ENCODE peak calls at places on chromosomes 4 and X, in nine cellular contexts. One of them, this sample, is unnamed.

GRCh38 chr4:25928320-25928955 is 14.4 kb downstream of the SMIM20 start:
- DNase-seq in cardiac muscle cell: no peak
- DNase-seq in mucosa of descending colon: no peak
- DNase-seq in mammary epithelial cell: no peak
- DNase-seq in fibroblast of mammary gland: no peak
- DNase-seq in breast epithelium: no peak
- DNase-seq in lower leg skin: no peak
- DNase-seq in foreskin fibroblast: no peak
- DNase-seq in cardiac fibroblast: no peak
- DNase-seq in this sample: no peak

GRCh38 chr4:185256444-185256843 is 47.0 kb downstream of the SNX25 start:
- DNase-seq in breast epithelium: no peak
- DNase-seq in mammary epithelial cell: peak; percentile 65
- DNase-seq in mucosa of descending colon: no peak
- DNase-seq in cardiac muscle cell: no peak
- DNase-seq in foreskin fibroblast: peak; percentile 66
- DNase-seq in fibroblast of mammary gland: peak; percentile 81
- DNase-seq in lower leg skin: no peak
- DNase-seq in cardiac fibroblast: peak; percentile 91
- DNase-seq in this sample: no peak

GRCh38 chrX:105552395-105552794 is 269.9 kb upstream of the NRK start:
- DNase-seq in mucosa of descending colon: no peak
- DNase-seq in breast epithelium: no peak
- DNase-seq in foreskin fibroblast: peak; percentile 61
- DNase-seq in fibroblast of mammary gland: peak; percentile 76
- DNase-seq in mammary epithelial cell: peak; percentile 94
- DNase-seq in cardiac fibroblast: peak; percentile 83
- DNase-seq in lower leg skin: no peak
- DNase-seq in cardiac muscle cell: no peak
- DNase-seq in this sample: no peak

GRCh38 chr4:148415500-148415899 is 26.7 kb downstream of the NR3C2 start:
- DNase-seq in fibroblast of mammary gland: peak; percentile 12
- DNase-seq in mucosa of descending colon: no peak
- DNase-seq in cardiac muscle cell: no peak
- DNase-seq in cardiac fibroblast: peak; percentile 42
- DNase-seq in breast epithelium: no peak
- DNase-seq in lower leg skin: no peak
- DNase-seq in mammary epithelial cell: no peak
- DNase-seq in foreskin fibroblast: peak; percentile 15
- DNase-seq in this sample: no peak

GRCh38 chrX:53077207-53078197 is 4.7 kb upstream of the TSPYL2 start:
- DNase-seq in lower leg skin: no peak
- DNase-seq in cardiac muscle cell: no peak
- DNase-seq in cardiac fibroblast: no peak
- DNase-seq in mammary epithelial cell: no peak
- DNase-seq in fibroblast of mammary gland: no peak
- DNase-seq in breast epithelium: no peak
- DNase-seq in mucosa of descending colon: no peak
- DNase-seq in foreskin fibroblast: no peak
- DNase-seq in this sample: no peak

GRCh38 chrX:152635941-152636340 is 1.8 kb upstream of the GABRQ start:
- DNase-seq in foreskin fibroblast: peak; percentile 74
- DNase-seq in breast epithelium: no peak
- DNase-seq in mammary epithelial cell: peak; percentile 23
- DNase-seq in cardiac muscle cell: peak; percentile 58
- DNase-seq in mucosa of descending colon: no peak
- DNase-seq in lower leg skin: no peak
- DNase-seq in cardiac fibroblast: peak; percentile 70
- DNase-seq in fibroblast of mammary gland: peak; percentile 65
- DNase-seq in this sample: peak; percentile 1

GRCh38 chrX:2627272-2627867 is 63.7 kb upstream of the CD99 start:
- DNase-seq in lower leg skin: no peak
- DNase-seq in cardiac muscle cell: peak; percentile 68
- DNase-seq in mucosa of descending colon: no peak
- DNase-seq in foreskin fibroblast: peak; percentile 30
- DNase-seq in mammary epithelial cell: peak; percentile 16
- DNase-seq in cardiac fibroblast: peak; percentile 61
- DNase-seq in fibroblast of mammary gland: peak; percentile 46
- DNase-seq in breast epithelium: no peak
- DNase-seq in this sample: no peak

GRCh38 chr4:97235516-97235915 is 907.8 kb downstream of the STPG2 start:
- DNase-seq in mucosa of descending colon: no peak
- DNase-seq in fibroblast of mammary gland: no peak
- DNase-seq in breast epithelium: no peak
- DNase-seq in cardiac muscle cell: no peak
- DNase-seq in cardiac fibroblast: no peak
- DNase-seq in lower leg skin: no peak
- DNase-seq in foreskin fibroblast: no peak
- DNase-seq in mammary epithelial cell: no peak
- DNase-seq in this sample: no peak

GRCh38 chr4:101158136-101158485 is 189.2 kb downstream of the PPP3CA start:
- DNase-seq in mucosa of descending colon: no peak
- DNase-seq in foreskin fibroblast: peak; percentile 46
- DNase-seq in fibroblast of mammary gland: peak; percentile 64
- DNase-seq in cardiac muscle cell: no peak
- DNase-seq in breast epithelium: no peak
- DNase-seq in lower leg skin: no peak
- DNase-seq in mammary epithelial cell: no peak
- DNase-seq in cardiac fibroblast: peak; percentile 62
- DNase-seq in this sample: no peak

GRCh38 chr4:46389301-46389761 is 597 bp downstream of the GABRA2 start:
- DNase-seq in mucosa of descending colon: peak; percentile 63
- DNase-seq in lower leg skin: no peak
- DNase-seq in breast epithelium: no peak
- DNase-seq in cardiac fibroblast: peak; percentile 8
- DNase-seq in foreskin fibroblast: no peak
- DNase-seq in cardiac muscle cell: peak; percentile 62
- DNase-seq in fibroblast of mammary gland: no peak
- DNase-seq in mammary epithelial cell: peak; percentile 30
- DNase-seq in this sample: no peak

GRCh38 chr4:185013715-185014114 is 4.6 kb upstream of the HELT start:
- DNase-seq in cardiac muscle cell: no peak
- DNase-seq in cardiac fibroblast: no peak
- DNase-seq in lower leg skin: no peak
- DNase-seq in mammary epithelial cell: no peak
- DNase-seq in mucosa of descending colon: no peak
- DNase-seq in fibroblast of mammary gland: no peak
- DNase-seq in breast epithelium: no peak
- DNase-seq in foreskin fibroblast: peak; percentile 10
- DNase-seq in this sample: no peak

GRCh38 chrX:153981771-153982533 is 9.4 kb downstream of the TMEM187 start:
- DNase-seq in cardiac muscle cell: no peak
- DNase-seq in mammary epithelial cell: no peak
- DNase-seq in cardiac fibroblast: no peak
- DNase-seq in foreskin fibroblast: peak; percentile 58
- DNase-seq in fibroblast of mammary gland: peak; percentile 40
- DNase-seq in breast epithelium: no peak
- DNase-seq in lower leg skin: peak; percentile 87
- DNase-seq in mucosa of descending colon: peak; percentile 80
- DNase-seq in this sample: no peak

GRCh38 chr4:28167411-28167810 is 1306.8 kb downstream of the STIM2 start:
- DNase-seq in mucosa of descending colon: no peak
- DNase-seq in mammary epithelial cell: peak; percentile 86
- DNase-seq in lower leg skin: no peak
- DNase-seq in breast epithelium: no peak
- DNase-seq in cardiac fibroblast: no peak
- DNase-seq in fibroblast of mammary gland: no peak
- DNase-seq in foreskin fibroblast: no peak
- DNase-seq in cardiac muscle cell: no peak
- DNase-seq in this sample: no peak

GRCh38 chr4:89737888-89738287 is 99.1 kb downstream of the SNCA start:
- DNase-seq in lower leg skin: no peak
- DNase-seq in breast epithelium: no peak
- DNase-seq in mucosa of descending colon: no peak
- DNase-seq in fibroblast of mammary gland: peak; percentile 32
- DNase-seq in cardiac fibroblast: no peak
- DNase-seq in mammary epithelial cell: peak; percentile 58
- DNase-seq in foreskin fibroblast: peak; percentile 63
- DNase-seq in cardiac muscle cell: no peak
- DNase-seq in this sample: no peak

GRCh38 chr4:32462944-32463343 is 1742.8 kb downstream of the PCDH7 start:
- DNase-seq in mucosa of descending colon: no peak
- DNase-seq in lower leg skin: no peak
- DNase-seq in foreskin fibroblast: peak; percentile 54
- DNase-seq in breast epithelium: no peak
- DNase-seq in mammary epithelial cell: no peak
- DNase-seq in cardiac muscle cell: no peak
- DNase-seq in fibroblast of mammary gland: peak; percentile 38
- DNase-seq in cardiac fibroblast: peak; percentile 34
- DNase-seq in this sample: no peak

GRCh38 chr4:150461957-150462356 is 120.0 kb upstream of the MAB21L2 start:
- DNase-seq in cardiac fibroblast: no peak
- DNase-seq in breast epithelium: no peak
- DNase-seq in mammary epithelial cell: no peak
- DNase-seq in foreskin fibroblast: no peak
- DNase-seq in cardiac muscle cell: no peak
- DNase-seq in lower leg skin: no peak
- DNase-seq in fibroblast of mammary gland: no peak
- DNase-seq in mucosa of descending colon: no peak
- DNase-seq in this sample: no peak

GRCh38 chr4:21113496-21114213 is 413.4 kb downstream of the PACRGL start:
- DNase-seq in cardiac muscle cell: no peak
- DNase-seq in breast epithelium: no peak
- DNase-seq in mammary epithelial cell: peak; percentile 16
- DNase-seq in fibroblast of mammary gland: peak; percentile 45
- DNase-seq in cardiac fibroblast: peak; percentile 9
- DNase-seq in lower leg skin: no peak
- DNase-seq in mucosa of descending colon: no peak
- DNase-seq in foreskin fibroblast: peak; percentile 71
- DNase-seq in this sample: no peak

GRCh38 chrX:100649550-100650356 is 5.8 kb downstream of the SRPX2 start:
- DNase-seq in foreskin fibroblast: peak; percentile 96
- DNase-seq in breast epithelium: no peak
- DNase-seq in fibroblast of mammary gland: peak; percentile 96
- DNase-seq in cardiac fibroblast: peak; percentile 96
- DNase-seq in mammary epithelial cell: peak; percentile 63
- DNase-seq in lower leg skin: peak; percentile 92
- DNase-seq in cardiac muscle cell: peak; percentile 29
- DNase-seq in mucosa of descending colon: peak; percentile 82
- DNase-seq in this sample: peak; percentile 72

DNA sequence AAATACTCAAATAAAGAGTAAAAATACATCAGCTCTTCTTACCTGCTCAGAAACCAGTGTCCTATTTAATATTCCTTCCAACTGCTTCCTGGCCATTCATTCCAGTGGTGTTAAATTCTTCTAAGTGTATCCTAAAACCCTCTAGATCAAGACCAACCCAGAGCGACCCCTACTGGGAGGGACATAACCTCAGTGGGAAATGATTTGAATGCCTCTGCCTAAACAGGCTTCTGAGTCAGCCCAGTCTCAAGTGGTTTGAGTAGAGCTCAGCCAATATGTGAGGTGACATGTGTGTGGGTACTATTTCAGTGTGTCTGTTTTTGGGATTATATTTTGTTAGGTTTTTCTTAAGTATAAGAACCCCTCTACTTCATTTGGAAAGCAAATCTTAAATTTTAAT is 133.6 kb upstream of the ARHGEF9 start:
- DNase-seq in mammary epithelial cell: peak; percentile 28
- DNase-seq in cardiac muscle cell: peak; percentile 28
- DNase-seq in lower leg skin: no peak
- DNase-seq in mucosa of descending colon: no peak
- DNase-seq in cardiac fibroblast: peak; percentile 82
- DNase-seq in foreskin fibroblast: peak; percentile 62
- DNase-seq in breast epithelium: no peak
- DNase-seq in fibroblast of mammary gland: peak; percentile 31
- DNase-seq in this sample: no peak
- TF ChIP-seq CTCF in mammary epithelial cell: peak; percentile 24
- TF ChIP-seq CTCF in cardiac muscle cell: no peak
- TF ChIP-seq CTCF in lower leg skin: no peak
- TF ChIP-seq CTCF in mucosa of descending colon: no peak
- TF ChIP-seq CTCF in cardiac fibroblast: peak; percentile 43
- TF ChIP-seq CTCF in foreskin fibroblast: no peak
- TF ChIP-seq CTCF in breast epithelium: no peak
- TF ChIP-seq CTCF in fibroblast of mammary gland: no peak
- TF ChIP-seq CTCF in this sample: no peak

DNA sequence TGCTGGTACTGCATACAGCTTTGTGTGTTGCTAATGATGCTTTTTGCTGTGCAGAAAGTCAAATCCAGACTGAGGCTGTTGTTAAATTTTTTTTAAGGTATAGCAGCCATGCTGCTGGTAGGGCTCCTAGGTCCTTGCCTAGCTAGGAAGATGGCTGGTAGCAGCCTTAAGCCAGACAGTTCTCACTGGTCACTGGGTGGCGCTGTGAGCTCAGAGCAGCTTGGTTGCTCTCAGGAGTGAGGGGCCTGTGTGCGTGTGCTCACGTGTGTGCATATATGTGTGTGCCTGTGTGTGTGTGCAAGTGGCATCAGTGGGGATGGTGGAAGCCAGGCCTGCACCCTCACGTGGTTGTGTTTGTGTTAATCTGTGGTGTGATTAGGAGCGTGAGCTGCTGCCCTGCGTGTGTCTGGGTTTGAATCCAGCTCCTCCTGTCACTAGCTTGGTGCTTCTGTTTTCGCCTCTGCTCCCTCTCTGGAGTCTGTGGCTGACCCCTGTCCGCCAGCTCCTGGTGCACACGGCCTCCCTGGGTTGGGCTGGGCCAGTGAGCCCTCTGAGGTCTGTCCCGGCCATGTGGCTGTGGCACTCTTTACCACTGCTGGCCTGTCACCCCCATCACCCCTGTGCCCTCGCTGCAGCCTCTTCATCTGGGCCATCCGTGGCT is 46.1 kb downstream of the SORCS2 start:
- DNase-seq in lower leg skin: no peak
- DNase-seq in fibroblast of mammary gland: peak; percentile 27
- DNase-seq in breast epithelium: no peak
- DNase-seq in cardiac fibroblast: no peak
- DNase-seq in cardiac muscle cell: no peak
- DNase-seq in foreskin fibroblast: no peak
- DNase-seq in mucosa of descending colon: no peak
- DNase-seq in mammary epithelial cell: no peak
- DNase-seq in this sample: no peak
- H3K4me3 ChIP-seq in lower leg skin: no peak overlapping the region
- H3K4me3 ChIP-seq in fibroblast of mammary gland: no peak overlapping the region
- H3K4me3 ChIP-seq in breast epithelium: no peak overlapping the region
- H3K4me3 ChIP-seq in cardiac fibroblast: no peak overlapping the region
- H3K4me3 ChIP-seq in cardiac muscle cell: no peak overlapping the region
- H3K4me3 ChIP-seq in foreskin fibroblast: no peak overlapping the region
- H3K4me3 ChIP-seq in mucosa of descending colon: no peak overlapping the region
- H3K4me3 ChIP-seq in mammary epithelial cell: no peak overlapping the region
- H3K4me3 ChIP-seq in this sample: no peak overlapping the region

GRCh38 chrX:125132274-125132673 is 187.4 kb upstream of the TEX13C start:
- DNase-seq in cardiac muscle cell: no peak
- DNase-seq in mucosa of descending colon: no peak
- DNase-seq in cardiac fibroblast: peak; percentile 1
- DNase-seq in breast epithelium: no peak
- DNase-seq in fibroblast of mammary gland: peak; percentile 2
- DNase-seq in mammary epithelial cell: peak; percentile 1
- DNase-seq in foreskin fibroblast: no peak
- DNase-seq in lower leg skin: no peak
- DNase-seq in this sample: no peak
- TF ChIP-seq CTCF in cardiac muscle cell: no peak
- TF ChIP-seq CTCF in mucosa of descending colon: no peak
- TF ChIP-seq CTCF in cardiac fibroblast: no peak
- TF ChIP-seq CTCF in breast epithelium: no peak
- TF ChIP-seq CTCF in fibroblast of mammary gland: peak; percentile 38
- TF ChIP-seq CTCF in mammary epithelial cell: peak; percentile 55
- TF ChIP-seq CTCF in foreskin fibroblast: no peak
- TF ChIP-seq CTCF in lower leg skin: no peak
- TF ChIP-seq CTCF in this sample: no peak

DNA sequence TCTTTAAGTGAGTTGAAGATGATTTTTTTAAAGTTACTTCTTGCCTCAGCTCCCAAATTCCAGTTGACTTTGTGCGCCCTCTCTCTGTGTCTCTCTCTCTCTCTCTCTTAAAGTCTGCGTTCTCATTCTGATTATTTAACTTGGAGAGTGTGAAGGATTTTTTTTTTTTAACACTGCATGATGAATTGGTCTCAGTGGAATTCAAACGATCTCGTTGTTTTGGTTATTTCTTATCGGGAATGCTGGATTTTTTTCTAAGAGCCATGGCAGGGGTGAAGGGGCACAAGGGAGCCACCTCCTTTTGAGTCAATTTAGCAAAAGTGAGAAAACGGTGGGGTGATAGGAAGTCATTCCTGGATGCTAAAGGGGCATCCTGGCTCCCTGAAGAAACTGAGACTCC is 176.1 kb downstream of the SHROOM3 start:
- DNase-seq in foreskin fibroblast: no peak
- DNase-seq in fibroblast of mammary gland: no peak
- DNase-seq in mucosa of descending colon: no peak
- DNase-seq in lower leg skin: no peak
- DNase-seq in mammary epithelial cell: no peak
- DNase-seq in breast epithelium: no peak
- DNase-seq in cardiac fibroblast: peak; percentile 57
- DNase-seq in cardiac muscle cell: no peak
- DNase-seq in this sample: no peak
- H3K4me3 ChIP-seq in foreskin fibroblast: no peak overlapping the region
- H3K4me3 ChIP-seq in fibroblast of mammary gland: no peak overlapping the region
- H3K4me3 ChIP-seq in mucosa of descending colon: no peak overlapping the region
- H3K4me3 ChIP-seq in lower leg skin: no peak overlapping the region
- H3K4me3 ChIP-seq in mammary epithelial cell: no peak overlapping the region
- H3K4me3 ChIP-seq in breast epithelium: no peak overlapping the region
- H3K4me3 ChIP-seq in cardiac fibroblast: no peak overlapping the region
- H3K4me3 ChIP-seq in cardiac muscle cell: no peak overlapping the region
- H3K4me3 ChIP-seq in this sample: no peak overlapping the region